ENCODE peak calls at places on chromosomes 11 and 22, in six cellular contexts. R, J, Y, W, H and Q are unnamed samples.

GRCh38 chr11:62801071-62801470 is 4.2 kb downstream of the NXF1 start:
- DNase-seq in R (no peak), H (no peak), Y (no peak), J (no peak), W (no peak), Q (no peak)

GRCh38 chr22:26453195-26453594 is 24.1 kb downstream of the ASPHD2 start:
- DNase-seq in R (no peak), J (no peak), W (no peak), Y (no peak), H (no peak), Q (no peak)

GRCh38 chr11:92790376-92790775 is 179.1 kb upstream of the MTNR1B start:
- DNase-seq in R (no peak), H (no peak), W (no peak), Y (no peak), J (no peak), Q (no peak)

GRCh38 chr11:96188625-96189006 is 154.4 kb downstream of the MAML2 start:
- DNase-seq in W (peak), Y (peak), J (no peak), H (no peak), R (no peak), Q (no peak)

GRCh38 chr22:37080438-37080837 is 28.9 kb downstream of the KCTD17 start:
- DNase-seq in R (no peak), Y (no peak), H (no peak), W (no peak), J (no peak), Q (no peak)

GRCh38 chr11:10770626-10771254 is 19.7 kb downstream of the CTR9 start:
- DNase-seq in Y (peak), J (no peak), W (peak), H (no peak), R (peak), Q (peak)

GRCh38 chr22:26131755-26132154 is 37.5 kb upstream of the SEZ6L start:
- DNase-seq in J (no peak), H (no peak), W (no peak), R (no peak), Y (no peak), Q (no peak)

GRCh38 chr11:76721755-76722677 is 51.5 kb upstream of the LRRC32 start:
- DNase-seq in W (peak), H (peak), R (peak), J (peak), Y (peak), Q (peak)

GRCh38 chr22:49204599-49205214 is 623.0 kb downstream of the BRD1 start:
- DNase-seq in W (no peak), Y (no peak), R (no peak), H (peak), J (no peak), Q (no peak)

GRCh38 chr11:73983764-73984543 is 1.3 kb upstream of the UCP2 start:
- DNase-seq in W (no peak), J (no peak), Y (no peak), R (no peak), H (peak), Q (no peak)

GRCh38 chr11:12122083-12122482 is 11.7 kb downstream of the MICAL2 start:
- DNase-seq in W (no peak), J (no peak), Y (peak), R (no peak), H (peak), Q (no peak)

GRCh38 chr11:105701098-105701497 is 91.2 kb downstream of the GRIA4 start:
- DNase-seq in H (no peak), Y (no peak), R (no peak), W (no peak), J (no peak), Q (no peak)

GRCh38 chr11:130243816-130244215 is 70.9 kb downstream of the ZBTB44 start:
- DNase-seq in H (no peak), J (no peak), Y (peak), W (no peak), R (no peak), Q (no peak)

GRCh38 chr22:29201722-29202230 is 3.9 kb upstream of the EMID1 start:
- DNase-seq in W (no peak), Y (no peak), J (no peak), R (no peak), H (no peak), Q (no peak)

GRCh38 chr11:123084454-123084853 is 22.5 kb upstream of the HSPA8 start:
- DNase-seq in Y (no peak), J (no peak), H (no peak), W (no peak), R (no peak), Q (no peak)

GRCh38 chr22:17121235-17122195 is at the start of gene TMEM121B:
- DNase-seq in R (peak), H (peak), W (peak), J (no peak), Y (no peak), Q (peak)

GRCh38 chr22:49210606-49211005 is 617.1 kb downstream of the BRD1 start:
- DNase-seq in W (no peak), J (no peak), Y (no peak), H (peak), R (peak), Q (no peak)

GRCh38 chr22:38841635-38842034 is 2.2 kb downstream of the NPTXR start:
- DNase-seq in W (no peak), R (no peak), Y (no peak), J (no peak), H (no peak), Q (no peak)

GRCh38 chr22:38843716-38844660 is at the start of gene NPTXR:
- DNase-seq in Y (no peak), W (no peak), H (no peak), R (peak), J (no peak), Q (peak)

GRCh38 chr22:38842512-38843200 is 1.2 kb downstream of the NPTXR start:
- DNase-seq in H (no peak), Y (no peak), J (no peak), W (no peak), R (no peak), Q (no peak)

GRCh38 chr22:38844661-38845367 is 986 bp upstream of the NPTXR start:
- DNase-seq in Y (no peak), H (no peak), J (no peak), R (no peak), W (peak), Q (no peak)

DNA sequence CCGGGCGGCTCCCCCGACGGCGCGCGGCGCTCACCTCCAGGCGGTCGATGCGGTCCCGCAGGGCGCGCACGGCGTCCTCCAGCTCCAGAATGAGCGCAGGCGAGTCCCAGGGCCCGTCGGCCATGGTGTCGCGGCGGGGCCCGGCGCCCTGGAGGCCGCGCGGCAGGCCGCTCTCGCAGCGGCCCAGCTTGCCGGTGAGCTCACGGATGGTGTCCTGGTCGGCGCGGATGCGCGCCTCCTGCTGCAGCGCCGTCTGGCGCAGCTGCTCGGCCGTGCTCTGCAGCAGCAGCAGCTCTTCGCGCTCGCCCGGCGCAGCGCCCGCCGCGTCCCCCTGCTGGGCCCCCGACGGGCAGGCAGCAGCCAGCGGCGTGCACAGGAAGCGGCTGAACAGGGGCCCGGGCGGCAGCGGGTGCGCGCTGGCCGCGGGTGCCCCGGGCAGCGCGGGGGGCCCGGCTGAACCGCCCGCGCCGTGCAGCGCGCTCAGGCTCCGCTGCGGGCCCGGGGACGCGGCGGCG is 570 bp downstream of the NPTXR start:
- DNase-seq in H (peak), Y (peak), R (peak), W (peak), J (no peak), Q (peak)
- TF ChIP-seq CTCF in H (peak), Y (peak), R (peak), W (no peak), J (peak), Q (peak)

GRCh38 chr11:59152312-59152967 is 9.8 kb downstream of the FAM111A start:
- DNase-seq in W (no peak), H (no peak), J (no peak), Y (peak), R (no peak), Q (no peak)
- H3K4me3 ChIP-seq in W (no peak), H (no peak), J (no peak), Y (peak), R (no peak), Q (no peak)

GRCh38 chr11:7911011-7911410 is 20.1 kb downstream of the OR10A6 start:
- DNase-seq in Y (no peak), H (no peak), W (no peak), R (no peak), J (no peak), Q (no peak)
- TF ChIP-seq CTCF in Y (no peak), H (no peak), W (no peak), R (no peak), J (no peak), Q (no peak)

GRCh38 chr11:17428930-17429329 is 40.5 kb upstream of the KCNJ11 start:
- DNase-seq in W (no peak), R (no peak), H (no peak), Y (no peak), J (no peak), Q (no peak)

GRCh38 chr11:17428261-17428660 is 39.8 kb upstream of the KCNJ11 start:
- DNase-seq in W (no peak), H (no peak), R (no peak), J (no peak), Y (no peak), Q (no peak)

GRCh38 chr11:17432041-17432440 is 43.6 kb upstream of the KCNJ11 start:
- DNase-seq in R (no peak), Y (no peak), W (no peak), J (no peak), H (no peak), Q (no peak)

GRCh38 chr11:17430616-17431015 is 42.2 kb upstream of the KCNJ11 start:
- DNase-seq in R (no peak), Y (no peak), W (no peak), H (no peak), J (no peak), Q (no peak)

DNA sequence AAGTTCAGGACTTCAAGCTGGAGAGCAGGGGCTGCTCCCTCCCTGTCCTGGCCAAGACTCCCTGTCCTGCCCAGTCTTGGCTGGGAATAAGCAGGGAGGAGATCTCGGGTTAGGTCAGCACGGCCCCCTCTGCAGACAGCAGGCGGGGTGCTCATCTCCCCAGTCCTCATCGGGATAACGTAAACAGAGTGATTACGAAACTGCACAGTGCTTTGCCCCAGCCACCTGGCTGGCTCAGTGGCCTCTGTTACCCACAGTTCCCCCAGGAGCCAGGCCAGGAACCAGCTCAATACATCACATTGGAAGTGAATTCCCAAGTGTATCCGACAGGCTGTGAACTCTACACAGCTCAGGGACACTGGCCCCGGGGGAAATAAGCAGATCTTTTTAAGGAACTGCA is 42.7 kb upstream of the KCNJ11 start:
- DNase-seq in R (no peak), Y (no peak), W (no peak), J (no peak), H (no peak), Q (no peak)
- H3K4me3 ChIP-seq in R (no peak), Y (no peak), W (no peak), J (no peak), H (no peak), Q (no peak)

GRCh38 chr11:65736810-65737209 is 16.2 kb upstream of the RNASEH2C start:
- DNase-seq in H (no peak), W (no peak), J (no peak), R (no peak), Y (no peak), Q (no peak)
- TF ChIP-seq CTCF in H (no peak), W (no peak), J (no peak), R (no peak), Y (no peak), Q (no peak)

GRCh38 chr11:68667511-68668253 is 16.7 kb upstream of the GAL start:
- DNase-seq in R (no peak), W (no peak), J (no peak), H (peak), Y (no peak), Q (no peak)
- H3K4me3 ChIP-seq in R (no peak), W (no peak), J (no peak), H (no peak), Y (no peak), Q (no peak)

GRCh38 chr11:2994336-2994730 is 2.2 kb upstream of the NAP1L4 start:
- DNase-seq in R (no peak), H (no peak), Y (no peak), J (no peak), W (no peak), Q (no peak)
- TF ChIP-seq CTCF in R (no peak), H (no peak), Y (no peak), J (no peak), W (no peak), Q (no peak)

GRCh38 chr11:20617346-20617745 is 17.9 kb downstream of the SLC6A5 start:
- DNase-seq in H (no peak), J (no peak), R (no peak), Y (no peak), W (no peak), Q (no peak)
- H3K4me3 ChIP-seq in H (no peak), J (no peak), R (no peak), Y (no peak), W (no peak), Q (no peak)